ENCODE peak calls at places on chromosomes 1 and 21, in nine cellular contexts. H is hippocampal formation; X is stimulated activated CD4-positive, alpha-beta T cell treated with anti-CD3 and anti-CD28 coated beads, Interleukin-1b, Interleukin-23, amount 100 ng/mL, for 48 hours; U is MCF 10A; C is AG04450; Z is activated naive CD4-positive, alpha-beta T cell treated with Interleukin-2 at 50 U/mL for 16 hours; O is stimulated activated CD8-positive, alpha-beta memory T cell treated with anti-CD3 and anti-CD28 coated beads, Interleukin-15, amount 100 ng/mL, for 24 hours; W is H4; E is NCI-H1930. I is an unnamed sample.

GRCh38 chr1:5576111-5577065 is 415.8 kb downstream of the NPHP4 start:
- DNase-seq in W (no peak), O (no peak), Z (no peak), H (no peak), E (no peak), U (no peak), C (no peak), X (no peak), I (no peak)

GRCh38 chr1:156804572-156805243 is 11.9 kb downstream of the SH2D2A start:
- DNase-seq in Z (no peak), U (no peak), E (no peak), W (peak), O (no peak), H (peak), C (no peak), X (no peak), I (no peak)

GRCh38 chr1:227343727-227344551 is 25.6 kb upstream of the CDC42BPA start:
- DNase-seq in U (peak), E (no peak), W (peak), Z (no peak), H (no peak), O (no peak), X (no peak), C (peak), I (peak)

GRCh38 chr1:233868461-233868860 is 36.0 kb upstream of the SLC35F3 start:
- DNase-seq in U (no peak), C (no peak), Z (no peak), O (no peak), W (peak), E (no peak), H (no peak), X (no peak), I (no peak)

GRCh38 chr21:38982096-38982495 is 176.4 kb downstream of the ETS2 start:
- DNase-seq in C (no peak), W (no peak), U (no peak), O (no peak), X (no peak), H (no peak), Z (no peak), E (no peak), I (no peak)

GRCh38 chr21:27647921-27648320 is 681.0 kb upstream of the ADAMTS5 start:
- DNase-seq in U (no peak), Z (no peak), H (no peak), E (no peak), W (no peak), X (no peak), C (no peak), O (no peak), I (no peak)

GRCh38 chr1:229300099-229300757 is 29.3 kb downstream of the RAB4A start:
- DNase-seq in Z (no peak), H (no peak), U (peak), E (no peak), X (no peak), O (no peak), W (no peak), C (no peak), I (no peak)

GRCh38 chr1:223106856-223107255 is 36.2 kb downstream of the TLR5 start:
- DNase-seq in H (no peak), Z (no peak), E (no peak), O (no peak), W (no peak), X (no peak), U (peak), C (no peak), I (no peak)

GRCh38 chr1:22216210-22216883 is 73.5 kb upstream of the WNT4 start:
- DNase-seq in W (no peak), Z (no peak), E (no peak), O (no peak), H (no peak), U (no peak), X (no peak), C (no peak), I (no peak)

GRCh38 chr1:204255225-204255624 is 41.4 kb upstream of the GOLT1A start:
- DNase-seq in X (no peak), C (no peak), U (no peak), O (no peak), W (no peak), H (no peak), Z (no peak), E (no peak), I (peak)

GRCh38 chr21:29056005-29056404 is 17.4 kb downstream of the CCT8 start:
- DNase-seq in X (no peak), O (no peak), C (no peak), Z (no peak), E (no peak), W (no peak), U (no peak), H (no peak), I (no peak)

GRCh38 chr1:233512538-233512937 is 101.4 kb upstream of the KCNK1 start:
- DNase-seq in E (no peak), O (no peak), C (no peak), W (no peak), X (no peak), Z (no peak), U (no peak), H (no peak), I (no peak)

GRCh38 chr1:214377886-214378285 is 96.9 kb downstream of the SMYD2 start:
- DNase-seq in O (no peak), E (no peak), U (no peak), Z (no peak), X (no peak), W (peak), H (no peak), C (peak), I (no peak)

GRCh38 chr1:107976431-107977215 is 11.6 kb upstream of the VAV3 start:
- DNase-seq in U (no peak), E (no peak), Z (no peak), O (no peak), C (no peak), X (peak), H (no peak), W (peak), I (no peak)

GRCh38 chr1:110055493-110056283 is 14.8 kb downstream of the ALX3 start:
- DNase-seq in C (no peak), W (no peak), X (no peak), Z (no peak), O (no peak), H (no peak), U (no peak), E (no peak), I (no peak)

GRCh38 chr1:217133958-217134856 is 411.0 kb upstream of the ESRRG start:
- DNase-seq in U (no peak), H (no peak), W (no peak), E (no peak), C (no peak), O (no peak), Z (no peak), X (no peak), I (no peak)

GRCh38 chr1:173410133-173410793 is 66.9 kb upstream of the PRDX6 start:
- DNase-seq in U (no peak), Z (no peak), E (no peak), W (peak), X (no peak), H (no peak), C (no peak), O (no peak), I (no peak)

GRCh38 chr1:224644553-224645154 is 28.5 kb downstream of the CNIH3 start:
- DNase-seq in W (peak), O (no peak), X (peak), H (no peak), U (peak), E (peak), Z (peak), C (no peak), I (peak)

GRCh38 chr1:48853006-48853405 is 76.3 kb upstream of the BEND5 start:
- DNase-seq in X (no peak), H (no peak), U (peak), Z (no peak), E (no peak), C (peak), W (peak), O (no peak), I (no peak)

GRCh38 chr21:42384999-42385398 is 10.9 kb downstream of the TMPRSS3 start:
- DNase-seq in O (no peak), U (no peak), C (no peak), E (no peak), W (no peak), H (no peak), X (no peak), Z (no peak), I (no peak)

GRCh38 chr1:231940721-231941120 is 314.1 kb downstream of the DISC1 start:
- DNase-seq in E (no peak), U (peak), X (no peak), C (no peak), H (no peak), Z (no peak), W (no peak), O (no peak), I (no peak)

GRCh38 chr21:17828223-17828622 is 9.1 kb upstream of the C21orf91 start:
- DNase-seq in Z (no peak), X (no peak), W (peak), H (no peak), C (no peak), U (peak), O (no peak), E (no peak), I (no peak)

GRCh38 chr1:17192394-17193221 is 12.3 kb upstream of the PADI1 start:
- DNase-seq in E (no peak), O (no peak), Z (no peak), U (peak), C (no peak), W (no peak), X (no peak), H (no peak), I (no peak)

GRCh38 chr1:165928075-165928731 is 100.8 kb downstream of the UCK2 start:
- DNase-seq in U (peak), H (peak), X (peak), W (peak), E (peak), O (no peak), C (peak), Z (peak), I (peak)

GRCh38 chr1:200302893-200303250 is 107.0 kb downstream of the ZNF281 start:
- DNase-seq in O (no peak), X (no peak), U (no peak), Z (no peak), C (no peak), H (peak), E (no peak), W (no peak), I (no peak)

GRCh38 chr21:17089121-17089520 is 423.7 kb upstream of the CXADR start:
- DNase-seq in X (no peak), W (no peak), Z (no peak), C (no peak), E (no peak), U (no peak), H (peak), O (no peak), I (peak)

GRCh38 chr1:31798433-31799195 is 17.2 kb downstream of the SPOCD1 start:
- DNase-seq in E (no peak), O (no peak), W (peak), H (no peak), U (peak), Z (peak), C (peak), X (peak), I (peak)

GRCh38 chr21:38596264-38597042 is 98.2 kb upstream of the ERG start:
- DNase-seq in X (no peak), W (no peak), E (no peak), H (no peak), Z (no peak), O (no peak), U (no peak), C (no peak), I (no peak)

GRCh38 chr1:81192647-81193642 is 607.8 kb upstream of the ADGRL2 start:
- DNase-seq in E (no peak), U (no peak), O (no peak), Z (no peak), X (no peak), W (no peak), H (no peak), C (no peak), I (no peak)

GRCh38 chr1:3052501-3052900 is 16.5 kb upstream of the PRDM16 start:
- DNase-seq in U (no peak), O (no peak), H (no peak), C (no peak), E (no peak), Z (no peak), W (no peak), X (no peak), I (no peak)

GRCh38 chr1:227234998-227235405 is 83.3 kb downstream of the CDC42BPA start:
- DNase-seq in U (peak), H (peak), W (peak), O (no peak), E (peak), C (peak), Z (no peak), X (no peak), I (peak)

GRCh38 chr1:227898502-227899140 is 49.1 kb downstream of the WNT9A start:
- DNase-seq in U (no peak), X (no peak), C (no peak), Z (no peak), E (no peak), H (no peak), O (no peak), W (no peak), I (no peak)

GRCh38 chr1:232033285-232033684 is 406.7 kb downstream of the DISC1 start:
- DNase-seq in U (no peak), H (no peak), Z (no peak), O (no peak), W (peak), E (no peak), C (no peak), X (no peak), I (no peak)

GRCh38 chr1:209356909-209357498 is 226.5 kb upstream of the CAMK1G start:
- DNase-seq in O (no peak), U (peak), Z (no peak), C (no peak), H (no peak), X (no peak), E (no peak), W (no peak), I (no peak)

GRCh38 chr21:33975548-33976081 is 60.0 kb upstream of the ATP5PO start:
- DNase-seq in O (peak), X (peak), H (no peak), U (peak), W (peak), C (no peak), Z (peak), E (no peak), I (no peak)

GRCh38 chr1:32500387-32501209 is 35.7 kb downstream of the ZBTB8B start:
- DNase-seq in W (peak), Z (peak), C (no peak), H (peak), U (peak), E (peak), O (no peak), X (peak), I (peak)